ENCODE peak calls at places on chromosomes 13 and 19, in six cellular contexts. F is suprapubic skin, P is AG04449, B is Peyer's patch, G is cardiac fibroblast, O is stomach. K is an unnamed sample.

GRCh38 chr19:328025-328505 is 16.5 kb downstream of the MIER2 start:
- DNase-seq in F (no peak), P (no peak), B (peak), G (no peak), O (no peak), K (no peak)

GRCh38 chr13:31236211-31236786 is 36.5 kb downstream of the B3GLCT start:
- DNase-seq in F (no peak), P (peak), B (no peak), G (peak), O (no peak), K (peak)

GRCh38 chr13:84570831-84571230 is 688.6 kb upstream of the SLITRK1 start:
- DNase-seq in F (no peak), P (no peak), B (no peak), G (peak), O (no peak), K (no peak)

GRCh38 chr13:108214511-108215383 is 589 bp downstream of the LIG4 start:
- DNase-seq in F (peak), P (no peak), B (peak), G (no peak), O (no peak), K (no peak)

GRCh38 chr13:99655351-99656091 is 154.2 kb downstream of the TM9SF2 start:
- DNase-seq in F (no peak), P (no peak), B (peak), G (peak), O (no peak), K (no peak)

GRCh38 chr13:26971990-26972888 is 199.4 kb downstream of the USP12 start:
- DNase-seq in F (no peak), P (no peak), B (peak), G (peak), O (peak), K (no peak)

GRCh38 chr13:25686831-25687495 is 315.2 kb downstream of the ATP8A2 start:
- DNase-seq in F (no peak), P (no peak), B (no peak), G (no peak), O (no peak), K (no peak)

GRCh38 chr13:106373989-106374572 is 161.4 kb downstream of the EFNB2 start:
- DNase-seq in F (no peak), P (no peak), B (no peak), G (peak), O (no peak), K (no peak)

GRCh38 chr13:78700121-78700910 is 41.4 kb upstream of the OBI1 start:
- DNase-seq in F (no peak), P (no peak), B (no peak), G (peak), O (no peak), K (no peak)

GRCh38 chr19:40494191-40494838 is 27.5 kb downstream of the SPTBN4 start:
- DNase-seq in F (no peak), P (no peak), B (no peak), G (no peak), O (no peak), K (no peak)

GRCh38 chr13:73578251-73578875 is 519.6 kb downstream of the KLF5 start:
- DNase-seq in F (no peak), P (no peak), B (no peak), G (peak), O (no peak), K (no peak)

GRCh38 chr19:4455742-4456565 is 1.6 kb downstream of the UBXN6 start:
- DNase-seq in F (no peak), P (no peak), B (no peak), G (peak), O (no peak), K (peak)

GRCh38 chr13:79825959-79826358 is 345.0 kb downstream of the NDFIP2 start:
- DNase-seq in F (no peak), P (no peak), B (no peak), G (no peak), O (no peak), K (no peak)

GRCh38 chr19:13689050-13689449 is 75.3 kb upstream of the MRI1 start:
- DNase-seq in F (no peak), P (no peak), B (no peak), G (peak), O (no peak), K (no peak)

GRCh38 chr13:21677075-21677628 is 6.3 kb downstream of the FGF9 start:
- DNase-seq in F (no peak), P (no peak), B (no peak), G (no peak), O (no peak), K (no peak)

GRCh38 chr19:53961523-53962345 is 1.0 kb upstream of the CACNG8 start:
- DNase-seq in F (no peak), P (no peak), B (no peak), G (peak), O (no peak), K (no peak)

GRCh38 chr19:18421371-18421959 is 2.3 kb downstream of the SSBP4 start:
- DNase-seq in F (no peak), P (no peak), B (peak), G (no peak), O (no peak), K (no peak)

GRCh38 chr13:82713681-82714405 is 1168.4 kb downstream of the SLITRK1 start:
- DNase-seq in F (no peak), P (peak), B (no peak), G (peak), O (no peak), K (no peak)

GRCh38 chr19:23986623-23987022 is 71.9 kb downstream of the ZNF726 start:
- DNase-seq in F (no peak), P (no peak), B (no peak), G (no peak), O (no peak), K (no peak)

GRCh38 chr13:30845297-30846214 is 60.5 kb upstream of the MEDAG start:
- DNase-seq in F (no peak), P (no peak), B (no peak), G (peak), O (no peak), K (no peak)

GRCh38 chr13:82800391-82800790 is 1081.9 kb downstream of the SLITRK1 start:
- DNase-seq in F (no peak), P (no peak), B (no peak), G (no peak), O (no peak), K (no peak)

GRCh38 chr19:54152878-54153524 is 6.5 kb downstream of the LENG1 start:
- DNase-seq in F (no peak), P (no peak), B (no peak), G (peak), O (no peak), K (no peak)

GRCh38 chr13:24650157-24650556 is 30.1 kb upstream of the ATP12A start:
- DNase-seq in F (no peak), P (no peak), B (no peak), G (no peak), O (no peak), K (peak)

GRCh38 chr19:27966390-27966816 is 1246.5 kb downstream of the UQCRFS1 start:
- DNase-seq in F (no peak), P (no peak), B (no peak), G (peak), O (no peak), K (no peak)

GRCh38 chr19:12834418-12834943 is at the start of gene RTBDN:
- DNase-seq in F (no peak), P (no peak), B (no peak), G (no peak), O (no peak), K (no peak)

GRCh38 chr13:25046274-25046984 is 49.5 kb upstream of the PABPC3 start:
- DNase-seq in F (no peak), P (no peak), B (no peak), G (no peak), O (no peak), K (no peak)

GRCh38 chr19:39401549-39402416 is 4.9 kb upstream of the ZFP36 start:
- DNase-seq in F (no peak), P (no peak), B (peak), G (peak), O (peak), K (no peak)

DNA sequence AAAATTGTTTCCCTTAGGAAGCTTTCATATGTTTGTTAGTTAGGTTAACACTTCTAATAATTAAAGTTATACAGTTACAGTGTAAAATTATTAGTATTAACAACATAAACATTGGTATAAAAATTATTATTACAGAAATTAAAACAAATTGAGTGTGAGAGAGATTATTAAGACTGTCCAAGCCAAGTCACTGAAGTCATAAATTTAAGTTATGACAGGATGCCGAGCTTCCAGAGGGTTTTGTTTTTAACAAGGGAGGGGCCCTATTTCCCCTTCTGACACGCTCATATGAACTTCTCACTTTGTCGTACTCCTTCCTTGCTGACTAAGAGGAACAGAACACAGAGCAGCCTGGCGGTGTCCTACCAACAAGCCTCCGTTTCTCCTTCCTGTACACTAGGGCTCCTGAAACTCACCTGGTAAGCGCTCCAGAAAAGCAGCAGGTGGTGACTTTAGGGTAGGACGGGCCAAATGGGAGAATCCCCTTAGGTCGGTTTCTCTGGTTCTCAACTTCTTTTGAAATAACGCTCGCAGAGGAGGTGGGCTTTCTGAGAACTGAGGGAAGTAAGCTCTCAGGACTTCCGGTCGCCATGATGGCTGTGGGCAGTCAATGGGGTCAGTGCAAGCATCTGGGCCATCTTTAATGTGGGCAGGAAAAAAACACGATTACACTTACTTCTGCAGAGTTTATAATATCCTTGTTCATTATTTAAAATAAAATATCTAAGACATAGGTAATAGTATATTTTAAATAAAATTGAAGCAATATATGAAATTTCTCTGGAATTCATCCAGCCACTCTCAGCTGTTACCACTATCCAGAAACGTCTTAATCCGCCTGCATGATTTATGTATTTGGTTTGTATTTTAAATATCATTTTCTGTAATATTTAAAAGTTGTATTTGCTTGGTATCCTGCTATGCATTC is at the start of gene CARD8:
- DNase-seq in F (peak), P (no peak), B (peak), G (peak), O (peak), K (peak)
- TF ChIP-seq CTCF in F (no peak), P (no peak), B (peak), G (peak), O (no peak), K (no peak)

GRCh38 chr13:95155093-95155492 is 146.2 kb downstream of the ABCC4 start:
- DNase-seq in F (no peak), P (no peak), B (no peak), G (peak), O (no peak), K (no peak)

GRCh38 chr13:95153647-95154405 is 147.4 kb downstream of the ABCC4 start:
- DNase-seq in F (no peak), P (no peak), B (no peak), G (peak), O (no peak), K (no peak)

GRCh38 chr13:95155504-95155903 is 145.7 kb downstream of the ABCC4 start:
- DNase-seq in F (no peak), P (no peak), B (no peak), G (no peak), O (no peak), K (no peak)

GRCh38 chr13:95154441-95154886 is 146.8 kb downstream of the ABCC4 start:
- DNase-seq in F (no peak), P (no peak), B (no peak), G (peak), O (no peak), K (no peak)

DNA sequence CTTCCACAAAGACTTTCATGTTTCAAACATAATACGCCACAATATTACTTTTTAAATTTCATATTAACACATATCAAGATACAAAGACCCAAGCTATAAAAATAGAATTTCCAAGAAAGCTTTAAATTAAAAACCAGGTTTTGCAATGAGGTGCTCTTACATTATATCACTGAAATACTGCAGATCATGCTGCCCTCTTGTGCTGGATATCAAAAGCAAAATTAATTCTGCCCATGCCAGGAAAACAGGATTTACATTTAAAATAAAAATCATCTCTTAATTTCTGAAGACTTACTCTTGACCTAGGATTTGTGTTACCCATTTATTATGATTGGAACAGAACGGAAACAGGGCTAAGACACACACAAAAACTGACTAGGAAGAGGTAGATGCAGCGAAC is 145.0 kb downstream of the ABCC4 start:
- DNase-seq in F (no peak), P (no peak), B (no peak), G (peak), O (no peak), K (no peak)
- TF ChIP-seq CTCF in F (no peak), P (peak), B (peak), G (peak), O (no peak), K (peak)

DNA sequence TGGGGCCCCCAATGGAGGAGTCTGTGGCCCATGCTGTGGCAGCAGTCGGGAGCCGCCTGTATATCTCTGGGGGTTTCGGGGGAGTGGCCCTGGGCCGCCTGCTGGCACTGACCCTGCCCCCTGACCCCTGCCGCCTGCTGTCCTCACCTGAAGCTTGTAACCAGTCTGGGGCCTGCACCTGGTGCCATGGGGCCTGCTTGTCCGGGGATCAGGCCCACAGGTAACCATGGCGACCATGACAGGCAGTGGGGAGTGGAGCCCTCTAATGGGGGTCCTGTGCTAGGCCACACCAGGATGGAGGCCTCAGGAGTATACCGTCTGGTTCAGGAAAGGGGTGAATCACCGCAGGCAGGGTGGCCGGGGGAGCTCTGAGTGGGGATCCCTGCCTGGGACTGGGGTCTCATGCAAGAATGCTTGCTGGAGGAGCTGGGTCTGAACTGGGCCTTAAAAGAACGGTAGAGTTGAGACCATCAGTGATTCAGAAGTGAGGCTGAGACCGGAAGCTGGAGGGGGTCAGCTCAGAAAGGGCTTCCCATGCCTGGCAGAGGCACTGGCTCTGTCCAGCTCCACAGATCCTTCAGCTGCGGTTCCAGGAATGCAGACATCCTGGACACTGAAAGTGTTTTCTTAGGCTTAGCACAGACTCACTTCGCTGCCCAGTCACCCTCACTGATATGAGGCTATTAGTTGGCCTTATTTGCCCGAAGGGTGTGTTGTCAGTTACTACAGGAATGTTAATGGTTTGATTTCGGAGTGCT is 29.1 kb downstream of the CNFN start:
- DNase-seq in F (no peak), P (no peak), B (no peak), G (no peak), O (no peak), K (no peak)
- TF ChIP-seq CTCF in F (no peak), P (no peak), B (no peak), G (no peak), O (no peak), K (no peak)

DNA sequence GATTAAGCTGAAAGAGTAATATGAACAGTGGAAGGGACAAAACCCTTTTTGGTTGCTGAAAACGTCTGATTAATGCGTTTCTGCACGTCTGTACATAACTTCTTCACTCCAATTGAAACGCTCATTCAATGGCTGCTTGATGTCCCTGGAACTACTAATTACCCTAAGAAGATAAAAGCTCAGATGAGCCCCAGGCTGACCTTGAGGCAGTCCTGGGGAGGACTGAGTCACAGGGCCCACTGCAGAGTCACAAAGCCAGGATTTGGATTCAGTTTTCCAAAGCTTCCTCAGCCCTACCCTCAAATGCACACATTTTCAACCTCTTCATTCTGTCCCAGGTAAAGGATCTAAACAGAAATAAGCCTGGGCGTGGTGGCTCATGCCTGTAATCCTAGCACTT is 75.0 kb upstream of the FLT1 start:
- DNase-seq in F (no peak), P (no peak), B (no peak), G (no peak), O (no peak), K (no peak)
- TF ChIP-seq CTCF in F (no peak), P (no peak), B (no peak), G (no peak), O (no peak), K (no peak)

K was measured in AG09319.